ENCODE peak calls at places on chromosomes 16 and 17, in four cellular contexts. C is GM13976; Q is non-pigmented ciliary epithelial cell; U is stimulated activated CD4-positive, alpha-beta T cell treated with anti-CD3 and anti-CD28 coated beads, Interleukin-1b, Interleukin-23, amount 100 ng/mL, for 24 hours. Z is an unnamed sample.

GRCh38 chr16:57744646-57744903 is 9.0 kb downstream of the KATNB1 start:
- DNase-seq in Q (no peak), U (no peak), C (no peak), Z (no peak)

GRCh38 chr17:72976971-72977767 is 115.3 kb downstream of the SLC39A11 start:
- DNase-seq in Q (peak), U (no peak), C (peak), Z (peak)

GRCh38 chr16:57876210-57876609 is 73.9 kb upstream of the KIFC3 start:
- DNase-seq in C (no peak), Q (no peak), U (no peak), Z (no peak)

GRCh38 chr17:7308625-7309433 is 1.4 kb downstream of the EIF5A start:
- DNase-seq in U (peak), C (peak), Q (peak), Z (peak)

GRCh38 chr16:55843105-55843395 is 10.2 kb upstream of the CES1 start:
- DNase-seq in U (no peak), Q (no peak), C (no peak), Z (no peak)

GRCh38 chr16:80260906-80261311 is 279.9 kb upstream of the DYNLRB2 start:
- DNase-seq in Q (no peak), C (no peak), U (no peak), Z (no peak)

GRCh38 chr17:42723636-42724035 is 21.2 kb downstream of the EZH1 start:
- DNase-seq in C (no peak), U (no peak), Q (no peak), Z (no peak)

GRCh38 chr17:21095735-21096134 is 31.0 kb upstream of the DHRS7B start:
- DNase-seq in U (no peak), Q (no peak), C (no peak), Z (no peak)

GRCh38 chr17:54666559-54666958 is 234.1 kb upstream of the TOM1L1 start:
- DNase-seq in Q (no peak), C (no peak), U (no peak), Z (no peak)

GRCh38 chr16:1991135-1991551 is 1.4 kb downstream of the SYNGR3 start:
- DNase-seq in U (no peak), Q (no peak), C (peak), Z (no peak)

GRCh38 chr16:79154081-79154480 is 446.5 kb downstream of the MAF start:
- DNase-seq in Q (no peak), C (no peak), U (no peak), Z (no peak)

GRCh38 chr16:18983565-18984424 is at the start of gene TMC7:
- DNase-seq in U (no peak), C (peak), Q (no peak), Z (peak)

GRCh38 chr16:66886346-66886745 is 6.0 kb downstream of the PDP2 start:
- DNase-seq in C (no peak), Q (no peak), U (no peak), Z (no peak)

GRCh38 chr17:7281953-7282751 is 634 bp downstream of the SLC2A4 start:
- DNase-seq in C (peak), U (no peak), Q (no peak), Z (peak)

GRCh38 chr16:71622088-71622487 is 3.9 kb upstream of the MARVELD3 start:
- DNase-seq in Q (no peak), C (no peak), U (no peak), Z (no peak)

GRCh38 chr17:17807440-17807839 is 29.3 kb downstream of the SREBF1 start:
- DNase-seq in C (no peak), U (no peak), Q (no peak), Z (no peak)

GRCh38 chr16:2963074-2963610 is 933 bp upstream of the KREMEN2 start:
- DNase-seq in C (peak), U (no peak), Q (no peak), Z (no peak)

GRCh38 chr17:82214012-82214628 is 1.5 kb upstream of the CCDC57 start:
- DNase-seq in Q (no peak), U (no peak), C (no peak), Z (no peak)

GRCh38 chr16:82657239-82657638 is 30.5 kb downstream of the CDH13 start:
- DNase-seq in C (no peak), Q (no peak), U (no peak), Z (peak)

GRCh38 chr17:7745748-7746470 is 28.4 kb downstream of the DNAH2 start:
- DNase-seq in C (no peak), Q (peak), U (no peak), Z (peak)

GRCh38 chr16:85717393-85718152 is 28.8 kb upstream of the GINS2 start:
- DNase-seq in C (peak), U (peak), Q (no peak), Z (peak)

GRCh38 chr17:45325810-45326209 is 9.0 kb upstream of the MAP3K14 start:
- DNase-seq in U (no peak), Q (no peak), C (no peak), Z (peak)

GRCh38 chr16:86337581-86338402 is 172.5 kb upstream of the FOXF1 start:
- DNase-seq in C (no peak), Q (no peak), U (no peak), Z (no peak)

GRCh38 chr16:30054451-30054850 is 11.1 kb upstream of the ALDOA start:
- DNase-seq in C (no peak), Q (no peak), U (no peak), Z (no peak)

GRCh38 chr17:33871720-33872535 is 383.2 kb upstream of the CCL2 start:
- DNase-seq in C (no peak), Q (no peak), U (no peak), Z (no peak)

GRCh38 chr16:81204794-81205680 is 33.5 kb upstream of the BCO1 start:
- DNase-seq in U (peak), C (peak), Q (peak), Z (peak)

GRCh38 chr16:27801259-27801945 is 251.5 kb downstream of the KATNIP start:
- DNase-seq in Q (no peak), C (no peak), U (no peak), Z (no peak)

GRCh38 chr16:79054593-79054992 is 545.9 kb downstream of the MAF start:
- DNase-seq in Q (no peak), C (no peak), U (no peak), Z (no peak)

GRCh38 chr17:58329808-58330543 is 1.4 kb upstream of the TSPOAP1 start:
- DNase-seq in U (peak), Q (no peak), C (no peak), Z (no peak)

GRCh38 chr16:75526032-75526790 is 9.7 kb downstream of the CHST5 start:
- DNase-seq in U (no peak), Q (no peak), C (no peak), Z (no peak)

GRCh38 chr17:1120596-1121441 is 59.0 kb downstream of the ABR start:
- DNase-seq in U (no peak), C (no peak), Q (no peak), Z (peak)

GRCh38 chr17:39547713-39548478 is 59.8 kb downstream of the NEUROD2 start:
- DNase-seq in C (peak), Q (no peak), U (peak), Z (peak)

GRCh38 chr16:15564619-15565339 is 78.2 kb downstream of the MARF1 start:
- DNase-seq in Q (no peak), U (no peak), C (no peak), Z (no peak)

GRCh38 chr16:67770371-67770991 is 35.9 kb downstream of the RANBP10 start:
- DNase-seq in U (no peak), C (no peak), Q (no peak), Z (no peak)

GRCh38 chr16:69833357-69833781 is 71.2 kb downstream of the WWP2 start:
- DNase-seq in C (no peak), U (no peak), Q (no peak), Z (peak)

GRCh38 chr17:35314415-35315216 is 58.8 kb downstream of the SLFN11 start:
- DNase-seq in Q (no peak), U (no peak), C (peak), Z (no peak)

GRCh38 chr17:70073326-70073725 is 1.7 kb upstream of the KCNJ16 start:
- DNase-seq in Q (no peak), U (no peak), C (no peak), Z (no peak)

GRCh38 chr16:85663891-85664321 is 24.8 kb downstream of the GINS2 start:
- DNase-seq in U (no peak), C (no peak), Q (no peak), Z (peak)

GRCh38 chr17:2335726-2336214 is 487 bp downstream of the TSR1 start:
- DNase-seq in C (no peak), Q (no peak), U (no peak), Z (peak)

Z was measured in myocyte.